ENCODE peak calls at places on chromosomes 5 and 9, in four cellular contexts. M, H, X and V are unnamed samples.

GRCh38 chr5:160894-161540 is 30.3 kb upstream of the LRRC14B start:
- DNase-seq in M (no peak), H (no peak), X (no peak), V (no peak)

GRCh38 chr9:13651526-13651925 is 372.0 kb upstream of the MPDZ start:
- DNase-seq in X (no peak), H (no peak), M (no peak), V (no peak)

GRCh38 chr9:128008171-128008570 is 27.4 kb upstream of the EEIG1 start:
- DNase-seq in H (no peak), X (no peak), M (no peak), V (no peak)

GRCh38 chr5:58455066-58455465 is 4.8 kb downstream of the PLK2 start:
- DNase-seq in H (no peak), X (no peak), M (peak; percentile 70), V (no peak)

GRCh38 chr9:21287280-21287679 is 17.8 kb downstream of the IFNA5 start:
- DNase-seq in M (no peak), H (no peak), X (no peak), V (no peak)

GRCh38 chr5:107224272-107224671 is 446.5 kb downstream of the EFNA5 start:
- DNase-seq in H (peak; percentile 18), X (no peak), M (no peak), V (no peak)

GRCh38 chr5:35780236-35780635 is 76.5 kb upstream of the IL7R start:
- DNase-seq in X (no peak), H (no peak), M (no peak), V (no peak)

GRCh38 chr5:56164371-56164770 is 68.8 kb downstream of the ANKRD55 start:
- DNase-seq in M (no peak), H (peak; percentile 46), X (no peak), V (no peak)

GRCh38 chr5:62395210-62395950 is 8.3 kb downstream of the DIMT1 start:
- DNase-seq in H (peak; percentile 49), X (no peak), M (no peak), V (no peak)

GRCh38 chr5:116970318-116970717 is 395.7 kb upstream of the SEMA6A start:
- DNase-seq in H (no peak), M (no peak), X (no peak), V (no peak)

GRCh38 chr5:143693691-143694252 is 118.2 kb upstream of the HMHB1 start:
- DNase-seq in M (no peak), H (no peak), X (no peak), V (peak; percentile 12)

GRCh38 chr5:84565866-84566265 is 181.2 kb upstream of the EDIL3 start:
- DNase-seq in H (no peak), M (no peak), X (no peak), V (no peak)

GRCh38 chr5:61184708-61185107 is 22.4 kb upstream of the SMIM15 start:
- DNase-seq in X (no peak), H (peak; percentile 77), M (peak; percentile 7), V (no peak)

GRCh38 chr9:87387351-87388055 is 110.2 kb upstream of the DAPK1 start:
- DNase-seq in H (no peak), M (no peak), X (no peak), V (no peak)

GRCh38 chr5:176596689-176597416 is 13.1 kb downstream of the GPRIN1 start:
- DNase-seq in M (no peak), H (peak; percentile 45), X (peak; percentile 79), V (no peak)

GRCh38 chr5:116778015-116778414 is 203.4 kb upstream of the SEMA6A start:
- DNase-seq in M (no peak), H (no peak), X (no peak), V (no peak)

GRCh38 chr5:67844937-67845336 is 370.6 kb upstream of the PIK3R1 start:
- DNase-seq in X (no peak), H (no peak), M (no peak), V (no peak)

GRCh38 chr9:68552700-68553099 is 12.0 kb upstream of the TMEM252 start:
- DNase-seq in M (no peak), X (no peak), H (peak; percentile 92), V (no peak)

GRCh38 chr5:68612972-68613371 is 397.4 kb downstream of the PIK3R1 start:
- DNase-seq in X (no peak), M (no peak), H (no peak), V (no peak)

GRCh38 chr5:179243333-179243732 is 101.9 kb downstream of the ADAMTS2 start:
- DNase-seq in H (peak; percentile 88), M (no peak), X (no peak), V (no peak)

GRCh38 chr5:119036101-119036762 is 34.7 kb upstream of the DMXL1 start:
- DNase-seq in H (peak; percentile 61), M (peak; percentile 48), X (no peak), V (no peak)

GRCh38 chr5:76326559-76327351 is 76.3 kb upstream of the IQGAP2 start:
- DNase-seq in X (no peak), H (no peak), M (no peak), V (no peak)

GRCh38 chr5:135151256-135151655 is 117.2 kb upstream of the PITX1 start:
- DNase-seq in M (no peak), X (no peak), H (no peak), V (no peak)

GRCh38 chr5:82019342-82020138 is 47.7 kb downstream of the ATG10 start:
- DNase-seq in X (no peak), M (no peak), H (no peak), V (no peak)

GRCh38 chr9:136979769-136980587 is 2.7 kb downstream of the PTGDS start:
- DNase-seq in X (no peak), M (no peak), H (no peak), V (no peak)

GRCh38 chr9:13688223-13688989 is 408.9 kb upstream of the MPDZ start:
- DNase-seq in X (no peak), H (no peak), M (no peak), V (no peak)

GRCh38 chr9:100082786-100083185 is 16.0 kb downstream of the ERP44 start:
- DNase-seq in X (no peak), M (no peak), H (peak; percentile 78), V (no peak)

GRCh38 chr9:99368341-99369326 is 146.6 kb downstream of the SEC61B start:
- DNase-seq in H (peak; percentile 95), X (no peak), M (no peak), V (no peak)

GRCh38 chr5:24642022-24642421 is 2.8 kb downstream of the CDH10 start:
- DNase-seq in H (peak; percentile 26), X (no peak), M (no peak), V (no peak)

GRCh38 chr5:24643255-24643654 is 1.5 kb downstream of the CDH10 start:
- DNase-seq in X (no peak), H (no peak), M (no peak), V (no peak)

GRCh38 chr5:24646915-24647314 is 2.1 kb upstream of the CDH10 start:
- DNase-seq in H (no peak), X (no peak), M (no peak), V (no peak)

GRCh38 chr5:24643880-24644279 is 898 bp downstream of the CDH10 start:
- DNase-seq in H (no peak), M (no peak), X (no peak), V (no peak)

GRCh38 chr5:24644757-24645156 is at the start of gene CDH10:
- DNase-seq in M (no peak), X (no peak), H (peak; percentile 2), V (no peak)
- H3K4me3 ChIP-seq in M (no peak within 1 kb of the TSS), X (no peak within 1 kb of the TSS), H (peak within 1 kb of the TSS; percentile 30), V (no peak within 1 kb of the TSS)

GRCh38 chr5:78920604-78921003 is 64.5 kb downstream of the ARSB start:
- DNase-seq in H (peak; percentile 74), M (no peak), X (no peak), V (no peak)
- TF ChIP-seq CTCF in H (peak; percentile 70), M (peak; percentile 63), X (no peak), V (peak; percentile 25)

GRCh38 chr9:89496645-89497044 is 1.3 kb downstream of the SEMA4D start:
- DNase-seq in X (peak; percentile 44), H (no peak), M (no peak), V (no peak)

GRCh38 chr9:89494199-89494598 is 3.7 kb downstream of the SEMA4D start:
- DNase-seq in X (no peak), M (no peak), H (no peak), V (no peak)

GRCh38 chr9:89497181-89497963 is 541 bp downstream of the SEMA4D start:
- DNase-seq in M (no peak), X (peak; percentile 65), H (no peak), V (no peak)

GRCh38 chr9:89497978-89498844 is at the start of gene SEMA4D:
- DNase-seq in M (no peak), X (peak; percentile 77), H (peak; percentile 57), V (no peak)

DNA sequence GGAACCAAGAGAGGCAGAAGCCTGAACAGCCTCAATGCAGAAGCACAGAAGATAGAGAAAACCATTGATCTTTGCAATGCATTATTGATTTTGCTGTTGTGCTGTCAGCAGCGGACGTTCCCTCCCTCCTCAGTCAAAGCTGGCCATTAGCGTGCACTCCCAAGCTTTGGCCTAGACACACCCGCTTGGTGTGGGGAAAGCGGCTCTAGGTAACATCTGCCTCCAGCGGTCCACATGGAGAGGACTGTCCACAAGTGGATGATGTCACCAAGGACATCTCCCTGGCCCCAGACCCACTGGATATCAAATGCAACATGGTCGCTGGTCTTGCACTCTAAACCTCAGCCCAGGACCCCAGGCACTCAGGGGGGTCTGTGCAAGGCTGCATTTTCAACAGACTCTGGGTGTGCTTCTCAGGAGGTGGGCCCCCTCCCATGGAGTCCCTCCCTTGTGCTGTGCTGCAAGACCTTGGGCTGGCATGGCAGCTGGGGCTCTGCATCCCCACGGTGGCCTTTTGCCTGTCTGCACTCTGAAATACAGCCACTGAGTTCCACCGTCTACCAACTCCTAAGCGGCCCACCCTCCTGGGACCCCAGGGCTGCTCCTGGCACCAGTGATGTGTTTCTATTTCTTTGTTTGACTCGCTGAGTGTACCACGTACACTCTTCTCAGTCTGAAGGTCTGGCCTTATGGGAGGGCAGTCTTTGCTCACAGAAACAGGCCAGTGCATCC is 1.9 kb downstream of the SEMA4D start:
- DNase-seq in H (no peak), X (no peak), M (no peak), V (no peak)
- H3K4me3 ChIP-seq in H (no peak overlapping the region), X (no peak overlapping the region), M (no peak overlapping the region), V (peak overlapping the region; percentile 92)

GRCh38 chr5:170693701-170694100 is 89.8 kb upstream of the GABRP start:
- DNase-seq in M (no peak), X (no peak), H (no peak), V (no peak)

GRCh38 chr5:170697031-170697430 is 86.5 kb upstream of the GABRP start:
- DNase-seq in H (no peak), X (no peak), M (no peak), V (no peak)

GRCh38 chr5:170694911-170695310 is 88.6 kb upstream of the GABRP start:
- DNase-seq in M (no peak), H (no peak), X (no peak), V (no peak)

GRCh38 chr5:170691623-170692022 is 91.9 kb upstream of the GABRP start:
- DNase-seq in H (no peak), M (no peak), X (no peak), V (no peak)
- TF ChIP-seq CTCF in H (no peak), M (no peak), X (no peak), V (no peak)